ENCODE peak calls at places on chromosomes 3 and 15, in nine cellular contexts. O is AG04450, G is AG10803, E is DND-41, Z is ovary, D is fibroblast of lung, Q is BJ, X is bronchial epithelial cell, J is cardiac fibroblast. T is an unnamed sample.

GRCh38 chr15:53384417-53384816 is 375.0 kb downstream of the WDR72 start:
- DNase-seq in O (no peak), G (no peak), E (no peak), Z (no peak), D (no peak), Q (no peak), X (no peak), J (no peak), T (no peak)

GRCh38 chr3:30437172-30437571 is 169.2 kb upstream of the TGFBR2 start:
- DNase-seq in O (no peak), G (peak; percentile 78), E (no peak), Z (no peak), D (peak; percentile 62), Q (no peak), X (peak; percentile 29), J (peak; percentile 85), T (no peak)

GRCh38 chr3:187997946-187998561 is 155.9 kb upstream of the LPP start:
- DNase-seq in O (no peak), G (no peak), E (no peak), Z (no peak), D (no peak), Q (no peak), X (no peak), J (no peak), T (no peak)

GRCh38 chr15:66237513-66238235 is 15.9 kb downstream of the MEGF11 start:
- DNase-seq in O (no peak), G (no peak), E (no peak), Z (no peak), D (no peak), Q (no peak), X (no peak), J (no peak), T (no peak)

GRCh38 chr3:143644370-143645089 is 203.7 kb downstream of the SLC9A9 start:
- DNase-seq in O (peak; percentile 10), G (peak; percentile 84), E (peak; percentile 83), Z (no peak), D (peak; percentile 90), Q (peak; percentile 15), X (peak; percentile 84), J (peak; percentile 94), T (peak; percentile 74)

GRCh38 chr3:154559623-154560022 is 129.6 kb upstream of the GPR149 start:
- DNase-seq in O (no peak), G (no peak), E (no peak), Z (no peak), D (no peak), Q (no peak), X (no peak), J (no peak), T (no peak)

GRCh38 chr15:69924531-69924930 is 173.2 kb downstream of the TLE3 start:
- DNase-seq in O (no peak), G (no peak), E (no peak), Z (no peak), D (no peak), Q (no peak), X (no peak), J (no peak), T (no peak)

GRCh38 chr3:146160964-146161724 is at the start of gene PLOD2:
- DNase-seq in O (no peak), G (peak; percentile 91), E (no peak), Z (peak; percentile 86), D (peak; percentile 86), Q (peak; percentile 51), X (peak; percentile 73), J (peak; percentile 93), T (peak; percentile 43)

GRCh38 chr3:115790759-115791158 is 167.4 kb downstream of the GAP43 start:
- DNase-seq in O (peak; percentile 83), G (peak; percentile 92), E (no peak), Z (no peak), D (peak; percentile 96), Q (peak; percentile 82), X (peak; percentile 99), J (peak; percentile 99), T (peak; percentile 98)

GRCh38 chr3:156781310-156782230 is 44.6 kb upstream of the LEKR1 start:
- DNase-seq in O (no peak), G (no peak), E (no peak), Z (no peak), D (no peak), Q (peak; percentile 29), X (peak; percentile 93), J (peak; percentile 74), T (no peak)

GRCh38 chr15:88467935-88468528 is 524 bp downstream of the MRPS11 start:
- DNase-seq in O (no peak), G (peak; percentile 9), E (peak; percentile 33), Z (no peak), D (peak; percentile 29), Q (no peak), X (peak; percentile 18), J (peak; percentile 35), T (no peak)

GRCh38 chr3:732326-732928 is 360.4 kb upstream of the CNTN6 start:
- DNase-seq in O (no peak), G (no peak), E (no peak), Z (no peak), D (no peak), Q (no peak), X (no peak), J (no peak), T (no peak)

GRCh38 chr15:96321422-96322391 is 8.8 kb upstream of the NR2F2 start:
- DNase-seq in O (no peak), G (no peak), E (no peak), Z (peak; percentile 72), D (peak; percentile 68), Q (no peak), X (no peak), J (peak; percentile 56), T (no peak)

GRCh38 chr15:99906356-99906755 is 173.1 kb upstream of the LYSMD4 start:
- DNase-seq in O (no peak), G (no peak), E (no peak), Z (no peak), D (no peak), Q (no peak), X (no peak), J (no peak), T (no peak)

GRCh38 chr3:107425033-107425432 is 47.8 kb downstream of the CCDC54 start:
- DNase-seq in O (no peak), G (no peak), E (no peak), Z (no peak), D (no peak), Q (no peak), X (no peak), J (no peak), T (no peak)

DNA sequence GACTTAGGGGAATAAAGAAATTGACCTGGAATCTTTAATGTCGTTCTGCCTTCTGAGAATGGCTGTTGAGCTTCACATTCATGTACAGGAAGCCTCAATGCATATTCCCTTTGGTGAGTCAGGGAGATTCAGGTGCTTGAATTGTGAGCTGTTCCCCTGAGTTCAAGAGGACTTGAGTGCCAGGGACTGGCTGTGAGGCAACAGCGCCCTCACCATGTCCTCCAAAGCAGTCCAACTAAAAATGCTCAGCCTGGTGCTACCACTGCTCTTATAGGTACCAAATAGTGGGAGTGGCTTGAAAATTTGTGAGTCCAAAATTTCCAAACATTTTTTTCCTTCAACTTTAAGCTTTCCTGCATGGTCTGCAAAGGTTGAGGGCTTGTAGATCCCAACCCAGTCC is 54.1 kb downstream of the LEO1 start:
- DNase-seq in O (no peak), G (no peak), E (peak; percentile 18), Z (no peak), D (peak; percentile 42), Q (no peak), X (peak; percentile 66), J (peak; percentile 31), T (no peak)
- TF ChIP-seq CTCF in O (peak; percentile 34), G (peak; percentile 30), E (peak; percentile 57), Z (no peak), D (peak; percentile 44), Q (peak; percentile 44), X (peak; percentile 67), J (peak; percentile 12), T (peak; percentile 55)

GRCh38 chr3:186411994-186412393 is 50.0 kb upstream of the DGKG start:
- DNase-seq in O (no peak), G (no peak), E (no peak), Z (no peak), D (no peak), Q (no peak), X (peak; percentile 59), J (peak; percentile 9), T (no peak)

GRCh38 chr3:186417791-186418190 is 55.8 kb upstream of the DGKG start:
- DNase-seq in O (peak; percentile 29), G (peak; percentile 79), E (no peak), Z (no peak), D (peak; percentile 75), Q (peak; percentile 72), X (peak; percentile 91), J (peak; percentile 92), T (no peak)

GRCh38 chr3:186413615-186414415 is 51.8 kb upstream of the DGKG start:
- DNase-seq in O (no peak), G (peak; percentile 6), E (no peak), Z (no peak), D (peak; percentile 53), Q (no peak), X (peak; percentile 30), J (peak; percentile 28), T (no peak)

GRCh38 chr3:186411089-186411488 is 49.1 kb upstream of the DGKG start:
- DNase-seq in O (no peak), G (no peak), E (no peak), Z (no peak), D (no peak), Q (no peak), X (no peak), J (no peak), T (no peak)

GRCh38 chr3:186414735-186415419 is 52.8 kb upstream of the DGKG start:
- DNase-seq in O (peak; percentile 20), G (peak; percentile 89), E (no peak), Z (no peak), D (peak; percentile 88), Q (peak; percentile 65), X (peak; percentile 50), J (peak; percentile 94), T (no peak)
- H3K4me3 ChIP-seq in O (no peak overlapping the region), G (peak overlapping the region; percentile 23), E (no peak overlapping the region), Z (no peak overlapping the region), D (no peak overlapping the region), Q (no peak overlapping the region), X (no peak overlapping the region), J (no peak overlapping the region), T (no peak overlapping the region)

DNA sequence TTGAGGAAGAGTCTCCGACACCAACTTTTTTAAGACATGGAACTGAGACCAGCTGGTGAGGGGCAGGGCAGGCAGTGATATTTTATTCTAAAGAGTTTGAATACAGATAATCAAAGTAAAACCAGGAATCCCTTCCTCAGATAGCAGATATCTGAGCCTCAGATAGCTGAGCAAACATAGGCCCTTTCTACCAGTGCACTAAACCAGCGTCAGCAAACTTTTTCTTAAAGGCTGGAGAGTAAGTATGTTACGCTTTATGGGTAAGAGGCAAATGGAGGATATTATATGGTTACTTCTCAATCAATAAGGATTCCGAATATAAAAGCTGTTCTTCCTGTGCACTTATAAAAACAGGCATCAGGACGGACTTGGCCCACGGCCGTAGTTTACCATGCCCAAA is 73.9 kb downstream of the WNT5A start:
- DNase-seq in O (no peak), G (no peak), E (no peak), Z (no peak), D (no peak), Q (no peak), X (no peak), J (no peak), T (no peak)
- TF ChIP-seq CTCF in O (no peak), G (no peak), E (no peak), Z (no peak), D (no peak), Q (no peak), X (no peak), J (no peak), T (no peak)

DNA sequence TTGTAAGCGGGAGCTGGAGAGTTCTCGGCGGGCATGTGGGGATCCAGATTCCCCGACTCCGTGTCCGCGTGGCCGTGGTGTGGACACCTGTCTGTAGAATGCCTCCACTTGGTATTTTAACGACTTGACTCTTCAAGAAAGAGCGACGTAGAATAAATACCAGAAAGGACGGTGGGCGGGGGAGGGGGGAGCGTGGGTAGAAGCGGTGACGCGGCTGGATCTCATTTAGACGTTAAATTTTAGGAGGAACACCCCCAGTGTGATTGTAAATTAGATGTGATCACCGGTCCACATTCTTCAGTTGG is 625 bp upstream of the PYGO1 start:
- DNase-seq in O (no peak), G (no peak), E (no peak), Z (peak; percentile 44), D (no peak), Q (no peak), X (no peak), J (no peak), T (no peak)
- H3K4me3 ChIP-seq in O (peak overlapping the region; percentile 68), G (peak overlapping the region; percentile 74), E (no peak overlapping the region), Z (peak overlapping the region; percentile 70), D (peak overlapping the region; percentile 67), Q (peak overlapping the region; percentile 74), X (peak overlapping the region; percentile 11), J (peak overlapping the region; percentile 55), T (peak overlapping the region; percentile 53)

T was measured in retinal pigment epithelial cell.